ENCODE peak calls at places on chromosome 18, in four cellular contexts. O is pancreas; Y is astrocyte; B is CD4-positive, alpha-beta T cell. K is an unnamed sample.
A peak's percentile ranks its signal among the peaks of the same experiment; 100 is the strongest.

GRCh38 chr18:56770097-56770496 is 118.9 kb downstream of the WDR7 start:
- DNase-seq in O (no peak), Y (no peak), B (no peak), K (no peak)

GRCh38 chr18:8610442-8610801 is 1.2 kb downstream of the RAB12 start:
- DNase-seq in O (no peak), Y (no peak), B (no peak), K (peak; percentile 18)

GRCh38 chr18:24762417-24762816 is 302.0 kb downstream of the HRH4 start:
- DNase-seq in O (no peak), Y (no peak), B (no peak), K (no peak)

GRCh38 chr18:35415511-35416427 is 38.6 kb upstream of the ZNF396 start:
- DNase-seq in O (no peak), Y (peak; percentile 20), B (no peak), K (no peak)

GRCh38 chr18:2898131-2898640 is 51.4 kb downstream of the EMILIN2 start:
- DNase-seq in O (no peak), Y (peak; percentile 51), B (no peak), K (peak; percentile 71)

GRCh38 chr18:50311573-50312106 is 24.1 kb upstream of the CXXC1 start:
- DNase-seq in O (no peak), Y (no peak), B (no peak), K (no peak)

GRCh38 chr18:51340332-51340731 is 142.9 kb upstream of the MEX3C start:
- DNase-seq in O (no peak), Y (no peak), B (no peak), K (no peak)

GRCh38 chr18:51603551-51603950 is 406.1 kb upstream of the MEX3C start:
- DNase-seq in O (no peak), Y (no peak), B (no peak), K (no peak)

GRCh38 chr18:48826271-48826670 is 124.5 kb downstream of the SMAD7 start:
- DNase-seq in O (no peak), Y (no peak), B (no peak), K (no peak)

GRCh38 chr18:60123031-60123430 is 223.2 kb downstream of the PMAIP1 start:
- DNase-seq in O (no peak), Y (no peak), B (no peak), K (no peak)

GRCh38 chr18:2002604-2003003 is 568.7 kb downstream of the METTL4 start:
- DNase-seq in O (no peak), Y (no peak), B (no peak), K (no peak)

GRCh38 chr18:74326238-74326637 is 10.6 kb downstream of the C18orf63 start:
- DNase-seq in O (no peak), Y (no peak), B (no peak), K (no peak)

GRCh38 chr18:35130236-35130635 is 89.0 kb downstream of the MAPRE2 start:
- DNase-seq in O (no peak), Y (no peak), B (no peak), K (no peak)

GRCh38 chr18:9521770-9522169 is 46.5 kb downstream of the RALBP1 start:
- DNase-seq in O (no peak), Y (no peak), B (no peak), K (no peak)

GRCh38 chr18:55415258-55415871 is 172.6 kb downstream of the TCF4 start:
- DNase-seq in O (peak; percentile 87), Y (peak; percentile 71), B (peak; percentile 45), K (peak; percentile 74)

GRCh38 chr18:34915046-34915445 is 126.2 kb upstream of the MAPRE2 start:
- DNase-seq in O (no peak), Y (no peak), B (no peak), K (no peak)

GRCh38 chr18:51037230-51037629 is 7.2 kb downstream of the SMAD4 start:
- DNase-seq in O (no peak), Y (no peak), B (no peak), K (no peak)

GRCh38 chr18:9806905-9807304 is 78.9 kb upstream of the TXNDC2 start:
- DNase-seq in O (no peak), Y (no peak), B (no peak), K (no peak)

GRCh38 chr18:23386317-23386716 is 66.8 kb upstream of the RIOK3 start:
- DNase-seq in O (no peak), Y (peak; percentile 22), B (no peak), K (peak; percentile 13)

GRCh38 chr18:79819951-79820351 is 22.2 kb downstream of the KCNG2 start:
- DNase-seq in O (no peak), Y (no peak), B (no peak), K (no peak)

GRCh38 chr18:38493991-38494559 is 928.5 kb upstream of the CELF4 start:
- DNase-seq in O (no peak), Y (no peak), B (no peak), K (no peak)

GRCh38 chr18:39244242-39244641 is 1678.6 kb upstream of the CELF4 start:
- DNase-seq in O (no peak), Y (no peak), B (no peak), K (no peak)

GRCh38 chr18:21742323-21742687 is 1.7 kb downstream of the MIB1 start:
- DNase-seq in O (no peak), Y (peak; percentile 35), B (no peak), K (peak; percentile 43)
- H3K27ac ChIP-seq in O (no peak overlapping the region), Y (peak overlapping the region; percentile 96), B (no peak overlapping the region), K (no peak overlapping the region)

GRCh38 chr18:13176847-13177246 is 41.7 kb upstream of the LDLRAD4 start:
- DNase-seq in O (no peak), Y (no peak), B (no peak), K (no peak)

GRCh38 chr18:13180614-13181375 is 37.8 kb upstream of the LDLRAD4 start:
- DNase-seq in O (no peak), Y (no peak), B (no peak), K (no peak)

GRCh38 chr18:13178197-13178596 is 40.4 kb upstream of the LDLRAD4 start:
- DNase-seq in O (no peak), Y (no peak), B (no peak), K (no peak)

GRCh38 chr18:13179566-13180113 is 38.9 kb upstream of the LDLRAD4 start:
- DNase-seq in O (no peak), Y (no peak), B (no peak), K (no peak)

GRCh38 chr18:13178976-13179375 is 39.6 kb upstream of the LDLRAD4 start:
- DNase-seq in O (no peak), Y (peak; percentile 81), B (no peak), K (peak; percentile 49)
- TF ChIP-seq CTCF in O (no peak), Y (no peak), B (no peak), K (no peak)

GRCh38 chr18:33804258-33804657 is 226.2 kb downstream of the ASXL3 start:
- DNase-seq in O (no peak), Y (peak; percentile 66), B (no peak), K (peak; percentile 25)

GRCh38 chr18:33805592-33805991 is 227.6 kb downstream of the ASXL3 start:
- DNase-seq in O (no peak), Y (no peak), B (no peak), K (no peak)

GRCh38 chr18:33802955-33803354 is 224.9 kb downstream of the ASXL3 start:
- DNase-seq in O (peak; percentile 72), Y (no peak), B (no peak), K (no peak)
- H3K27ac ChIP-seq in O (peak overlapping the region; percentile 42), Y (no peak overlapping the region), B (no peak overlapping the region), K (no peak overlapping the region)

GRCh38 chr18:41674466-41674865 is 280.6 kb upstream of the PIK3C3 start:
- DNase-seq in O (no peak), Y (no peak), B (no peak), K (no peak)
- TF ChIP-seq CTCF in O (no peak), Y (no peak), B (no peak), K (no peak)